ENCODE peak calls at places on chromosomes 2 and 18, in eight cellular contexts. X is breast epithelium, H is fibroblast of lung, M is adrenal gland, D is mucosa of descending colon, G is suprapubic skin, I is tibial artery, E is prostate gland. Q is an unnamed sample.

GRCh38 chr18:9916067-9916684 is 2.4 kb downstream of the VAPA start:
- DNase-seq in X (no peak), H (peak; percentile 19), M (no peak), D (no peak), G (no peak), I (no peak), E (no peak), Q (no peak)

GRCh38 chr18:70132999-70133398 is 72.5 kb downstream of the RTTN start:
- DNase-seq in X (no peak), H (peak; percentile 96), M (no peak), D (no peak), G (no peak), I (peak; percentile 30), E (peak; percentile 41), Q (no peak)

GRCh38 chr2:70705160-70705850 is 62.7 kb downstream of the ADD2 start:
- DNase-seq in X (no peak), H (no peak), M (no peak), D (no peak), G (peak; percentile 55), I (no peak), E (no peak), Q (peak; percentile 40)

GRCh38 chr2:240129731-240130392 is 6.2 kb downstream of the COPS9 start:
- DNase-seq in X (no peak), H (no peak), M (no peak), D (peak; percentile 35), G (peak; percentile 54), I (peak; percentile 3), E (no peak), Q (peak; percentile 31)

GRCh38 chr18:6593142-6593889 is 136.2 kb upstream of the ARHGAP28 start:
- DNase-seq in X (no peak), H (no peak), M (no peak), D (no peak), G (no peak), I (no peak), E (no peak), Q (no peak)

GRCh38 chr2:65062843-65063242 is 6.6 kb downstream of the CEP68 start:
- DNase-seq in X (no peak), H (peak; percentile 14), M (no peak), D (no peak), G (no peak), I (peak; percentile 19), E (no peak), Q (peak; percentile 36)

GRCh38 chr18:54942144-54942543 is 17.1 kb downstream of the CCDC68 start:
- DNase-seq in X (no peak), H (no peak), M (no peak), D (no peak), G (no peak), I (no peak), E (no peak), Q (no peak)

GRCh38 chr2:113964436-113964835 is 74.5 kb downstream of the ACTR3 start:
- DNase-seq in X (no peak), H (no peak), M (no peak), D (no peak), G (no peak), I (no peak), E (no peak), Q (no peak)

GRCh38 chr2:219057709-219058540 is 2.8 kb downstream of the IHH start:
- DNase-seq in X (no peak), H (peak; percentile 49), M (peak; percentile 80), D (peak; percentile 87), G (no peak), I (peak; percentile 47), E (peak; percentile 70), Q (peak; percentile 95)

GRCh38 chr2:106708189-106708588 is 177.8 kb downstream of the ST6GAL2 start:
- DNase-seq in X (no peak), H (no peak), M (no peak), D (no peak), G (no peak), I (no peak), E (no peak), Q (no peak)

GRCh38 chr2:64730551-64731305 is 77.0 kb upstream of the SERTAD2 start:
- DNase-seq in X (no peak), H (peak; percentile 85), M (peak; percentile 73), D (no peak), G (no peak), I (peak; percentile 86), E (peak; percentile 71), Q (peak; percentile 63)

GRCh38 chr2:37625156-37625555 is 46.3 kb downstream of the CDC42EP3 start:
- DNase-seq in X (no peak), H (peak; percentile 96), M (no peak), D (no peak), G (no peak), I (no peak), E (no peak), Q (no peak)

GRCh38 chr2:155100261-155100660 is 401.8 kb downstream of the KCNJ3 start:
- DNase-seq in X (no peak), H (no peak), M (no peak), D (no peak), G (no peak), I (no peak), E (no peak), Q (peak; percentile 60)

GRCh38 chr2:76998713-76999112 is 523.5 kb downstream of the LRRTM4 start:
- DNase-seq in X (no peak), H (peak; percentile 34), M (no peak), D (no peak), G (no peak), I (no peak), E (no peak), Q (no peak)

GRCh38 chr2:179861027-179861776 is at the start of gene ZNF385B:
- DNase-seq in X (no peak), H (peak; percentile 38), M (peak; percentile 44), D (peak; percentile 39), G (no peak), I (peak; percentile 24), E (no peak), Q (peak; percentile 83)

GRCh38 chr2:38509322-38509946 is 93.3 kb downstream of the HNRNPLL start:
- DNase-seq in X (no peak), H (peak; percentile 83), M (peak; percentile 45), D (no peak), G (no peak), I (no peak), E (no peak), Q (no peak)

GRCh38 chr18:32381761-32382160 is 88.9 kb downstream of the GAREM1 start:
- DNase-seq in X (no peak), H (no peak), M (no peak), D (no peak), G (no peak), I (no peak), E (no peak), Q (no peak)

GRCh38 chr18:32383040-32383819 is 87.5 kb downstream of the GAREM1 start:
- DNase-seq in X (no peak), H (peak; percentile 92), M (peak; percentile 36), D (no peak), G (no peak), I (no peak), E (peak; percentile 38), Q (no peak)

GRCh38 chr18:32378705-32379104 is 92.0 kb downstream of the GAREM1 start:
- DNase-seq in X (no peak), H (peak; percentile 49), M (peak; percentile 55), D (no peak), G (no peak), I (no peak), E (no peak), Q (no peak)

GRCh38 chr18:32380559-32380958 is 90.1 kb downstream of the GAREM1 start:
- DNase-seq in X (no peak), H (no peak), M (no peak), D (no peak), G (no peak), I (no peak), E (no peak), Q (no peak)

DNA sequence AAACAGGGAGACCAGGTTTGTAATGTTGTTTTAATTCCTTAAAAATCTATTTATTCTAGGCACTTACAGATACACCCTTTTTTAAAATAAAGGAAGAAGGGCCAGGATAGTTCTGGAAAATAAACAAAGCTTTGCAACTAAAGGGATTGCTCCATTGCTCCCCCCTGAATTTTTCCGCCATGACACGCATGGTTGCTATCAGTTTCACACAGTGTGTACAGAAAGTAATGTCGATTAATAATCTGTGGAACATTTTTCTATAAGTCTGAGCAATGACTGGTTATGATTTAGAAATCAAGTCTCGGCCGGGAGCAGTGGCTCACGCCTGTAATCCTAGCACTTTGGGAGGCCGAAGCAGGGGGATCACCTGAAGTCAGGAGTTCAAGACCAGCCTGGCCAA is 90.8 kb downstream of the GAREM1 start:
- DNase-seq in X (no peak), H (no peak), M (no peak), D (no peak), G (no peak), I (no peak), E (no peak), Q (no peak)
- H3K4me1 ChIP-seq in X (peaks cover 3% of the 10 kb centered on the region), H (no peaks in the 10 kb centered on the region), M (peaks cover 25% of the 10 kb centered on the region), D (peaks cover 8% of the 10 kb centered on the region), G (peaks cover 23% of the 10 kb centered on the region), I (no peaks in the 10 kb centered on the region), E (no peaks in the 10 kb centered on the region), Q (no peaks in the 10 kb centered on the region)

GRCh38 chr2:197072533-197072932 is 146.0 kb upstream of the PGAP1 start:
- DNase-seq in X (no peak), H (peak; percentile 31), M (no peak), D (no peak), G (no peak), I (no peak), E (no peak), Q (no peak)
- TF ChIP-seq CTCF in X (no peak), H (no peak), M (no peak), D (no peak), G (no peak), I (no peak), E (no peak), Q (no peak)

DNA sequence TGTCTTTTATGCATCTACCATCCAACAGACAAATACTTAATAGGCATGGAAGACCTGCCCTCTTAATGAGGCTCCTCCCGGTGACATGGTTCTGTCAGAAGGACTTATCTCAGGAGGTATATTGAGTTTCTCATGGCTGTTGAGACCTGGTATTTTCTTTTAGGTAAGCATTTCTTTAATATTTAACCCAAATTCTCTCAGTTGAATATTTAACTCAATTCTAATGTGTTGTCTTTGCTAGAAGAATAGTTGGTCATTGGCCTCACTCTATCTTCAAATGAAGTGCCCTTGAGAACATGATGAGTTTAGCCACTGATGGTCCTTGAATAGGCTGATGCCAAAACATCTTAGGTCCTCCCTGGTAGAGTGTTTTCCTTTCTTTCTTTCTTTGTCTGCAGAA is 42.2 kb downstream of the TGIF1 start:
- DNase-seq in X (no peak), H (no peak), M (no peak), D (no peak), G (no peak), I (no peak), E (no peak), Q (no peak)
- H3K4me3 ChIP-seq in X (no peak overlapping the region), H (no peak overlapping the region), M (no peak overlapping the region), D (no peak overlapping the region), G (no peak overlapping the region), I (no peak overlapping the region), E (no peak overlapping the region), Q (no peak overlapping the region)

GRCh38 chr2:217357886-217358620 is 498.2 kb upstream of the TNP1 start:
- DNase-seq in X (no peak), H (no peak), M (no peak), D (no peak), G (no peak), I (no peak), E (no peak), Q (no peak)
- H3K4me1 ChIP-seq in X (no peaks in the 10 kb centered on the region), H (peaks cover 19% of the 10 kb centered on the region), M (peaks cover 56% of the 10 kb centered on the region), D (no peaks in the 10 kb centered on the region), G (peaks cover 17% of the 10 kb centered on the region), I (no peaks in the 10 kb centered on the region), E (peaks cover 3% of the 10 kb centered on the region), Q (peaks cover 34% of the 10 kb centered on the region)